ENCODE peak calls at places on chromosome 5, in four cellular contexts. O is HCT116, X is cardiac muscle cell, K is brain microvascular endothelial cell. N is an unnamed sample.

GRCh38 chr5:10338996-10339903 is 14.2 kb upstream of the MARCHF6 start:
- DNase-seq in K (no peak), X (no peak), O (no peak), N (peak)

GRCh38 chr5:76692274-76692540 is 23.7 kb upstream of the F2R start:
- DNase-seq in O (no peak), K (no peak), X (no peak), N (no peak)

GRCh38 chr5:173582198-173583092 is 34.0 kb downstream of the BOD1 start:
- DNase-seq in K (no peak), O (no peak), X (no peak), N (no peak)

GRCh38 chr5:178931846-178932760 is 8.9 kb upstream of the ZNF454 start:
- DNase-seq in X (no peak), K (no peak), O (no peak), N (no peak)

GRCh38 chr5:112717506-112718082 is 20.1 kb upstream of the APC start:
- DNase-seq in O (no peak), K (no peak), X (no peak), N (no peak)

GRCh38 chr5:115838885-115839518 is 2.4 kb downstream of the ATG12 start:
- DNase-seq in X (peak), K (no peak), O (no peak), N (no peak)

GRCh38 chr5:180439911-180440769 is 54.0 kb upstream of the CNOT6 start:
- DNase-seq in X (no peak), O (no peak), K (no peak), N (no peak)

GRCh38 chr5:79936644-79937216 is 54.3 kb downstream of the MTX3 start:
- DNase-seq in X (no peak), O (no peak), K (no peak), N (no peak)

GRCh38 chr5:766666-767431 is 17.7 kb downstream of the ZDHHC11B start:
- DNase-seq in O (no peak), X (no peak), K (no peak), N (no peak)

GRCh38 chr5:21154526-21154925 is 1166.5 kb upstream of the CDH18 start:
- DNase-seq in O (no peak), K (no peak), X (no peak), N (no peak)

GRCh38 chr5:78405820-78406750 is 45.7 kb downstream of the SCAMP1 start:
- DNase-seq in X (no peak), K (peak), O (no peak), N (no peak)

GRCh38 chr5:169548315-169548714 is 35.3 kb upstream of the SPDL1 start:
- DNase-seq in X (peak), O (no peak), K (peak), N (no peak)

DNA sequence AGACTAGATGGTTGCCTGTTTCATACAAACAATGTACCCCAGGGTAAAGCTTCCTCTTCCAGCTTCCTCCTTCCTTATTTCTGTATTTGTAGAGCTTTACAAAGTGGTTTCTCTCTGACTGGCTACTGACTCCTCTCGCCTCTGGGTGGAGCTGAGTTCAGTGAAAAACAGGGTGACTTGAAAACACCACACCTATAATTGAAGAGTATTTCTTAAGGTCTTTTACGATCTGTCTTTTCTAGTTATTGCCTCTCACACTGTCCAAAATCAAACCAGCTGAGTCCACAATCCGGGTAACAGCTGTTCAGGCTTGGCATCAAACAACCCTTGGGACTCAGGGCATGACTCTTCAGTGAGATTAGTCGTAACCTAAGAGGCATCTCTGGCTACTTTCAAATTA is 200.4 kb downstream of the ARRDC3 start:
- DNase-seq in O (no peak), K (no peak), X (no peak), N (no peak)
- TF ChIP-seq CTCF in O (no peak), K (peak), X (peak), N (no peak)

DNA sequence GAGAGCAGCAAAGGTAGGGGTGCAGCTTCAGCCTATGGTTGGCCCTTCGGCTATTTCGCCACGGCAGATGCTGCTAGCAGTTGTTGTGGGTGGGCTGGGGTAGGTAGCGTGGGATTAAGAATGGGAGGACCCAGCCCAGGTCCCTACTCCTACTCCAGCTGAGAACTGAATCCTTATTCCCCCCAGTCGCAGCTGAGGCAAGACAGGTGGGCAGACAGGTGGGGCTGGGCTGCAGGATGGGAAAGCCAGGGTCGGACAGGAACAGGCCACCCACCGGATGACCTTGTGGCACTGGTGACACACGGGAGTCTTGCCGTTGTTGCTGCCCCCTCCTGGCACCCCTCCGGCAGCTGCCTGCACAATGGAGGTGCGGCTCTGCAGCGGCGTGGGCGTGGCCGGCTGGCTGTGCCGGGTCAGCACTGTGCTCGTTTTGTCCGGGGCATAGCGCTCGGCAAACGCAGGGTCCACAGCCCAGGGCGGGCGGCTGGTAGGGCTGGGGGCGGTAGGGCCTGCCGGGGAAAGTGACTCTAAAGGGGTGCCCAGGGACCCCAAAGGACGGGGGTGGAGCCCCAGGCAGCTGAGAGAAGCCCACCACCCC is 8.2 kb downstream of the PDLIM7 start:
- DNase-seq in X (no peak), K (no peak), O (no peak), N (no peak)
- TF ChIP-seq CTCF in X (no peak), K (peak), O (peak), N (no peak)

DNA sequence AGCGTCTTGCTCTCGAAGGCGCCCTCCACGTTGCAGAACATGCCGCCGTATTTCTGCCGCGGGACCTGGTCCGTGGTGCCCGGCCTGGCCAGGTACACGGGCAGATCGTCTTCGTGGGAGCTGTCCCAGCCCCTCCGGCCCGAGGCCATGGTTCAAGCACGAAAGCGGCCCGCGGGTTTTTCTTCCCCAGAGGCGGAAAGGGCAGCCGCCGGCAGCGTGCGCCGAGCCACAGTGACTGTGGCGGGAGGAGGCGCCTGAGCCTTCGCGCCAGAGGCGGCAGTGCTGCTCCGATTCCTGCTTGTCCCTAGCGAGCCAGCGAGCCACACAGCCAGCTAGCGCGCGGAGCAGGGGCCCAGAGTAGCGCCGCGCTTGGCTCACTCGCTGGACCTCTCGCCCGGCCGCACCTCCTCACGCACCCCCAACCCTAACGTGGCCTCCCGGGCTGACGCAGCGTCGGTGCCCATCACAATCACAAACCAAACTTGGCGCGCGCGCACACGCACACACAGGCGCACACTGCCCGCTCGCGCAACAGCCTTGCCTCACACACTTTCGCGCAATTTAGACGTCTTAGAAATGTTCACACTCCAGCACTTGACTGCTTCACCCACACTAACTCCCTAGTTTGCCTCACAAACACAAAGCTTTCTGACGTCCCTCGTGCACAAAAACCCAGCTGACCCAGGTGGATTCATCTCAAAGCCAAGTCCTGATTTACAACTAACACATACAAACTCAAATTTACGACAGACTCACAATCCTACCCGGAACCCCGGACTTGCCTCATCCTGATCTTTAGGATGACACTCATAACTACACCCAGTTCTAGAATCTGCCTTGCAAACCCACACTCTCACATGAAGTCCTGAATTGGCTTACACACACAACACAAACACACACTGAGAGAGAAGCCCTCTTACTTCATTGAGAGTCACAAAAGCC is at the start of gene DPYSL3:
- DNase-seq in K (peak), X (peak), O (peak), N (peak)
- TF ChIP-seq CTCF in K (peak), X (peak), O (no peak), N (peak)

GRCh38 chr5:176178789-176179188 is 59.4 kb upstream of the SIMC1 start:
- DNase-seq in X (no peak), O (no peak), K (no peak), N (no peak)
- TF ChIP-seq CTCF in X (no peak), O (peak), K (no peak), N (no peak)

GRCh38 chr5:25066239-25066638 is 421.5 kb upstream of the CDH10 start:
- DNase-seq in K (no peak), X (no peak), O (no peak), N (no peak)
- TF ChIP-seq CTCF in K (no peak), X (no peak), O (no peak), N (no peak)

DNA sequence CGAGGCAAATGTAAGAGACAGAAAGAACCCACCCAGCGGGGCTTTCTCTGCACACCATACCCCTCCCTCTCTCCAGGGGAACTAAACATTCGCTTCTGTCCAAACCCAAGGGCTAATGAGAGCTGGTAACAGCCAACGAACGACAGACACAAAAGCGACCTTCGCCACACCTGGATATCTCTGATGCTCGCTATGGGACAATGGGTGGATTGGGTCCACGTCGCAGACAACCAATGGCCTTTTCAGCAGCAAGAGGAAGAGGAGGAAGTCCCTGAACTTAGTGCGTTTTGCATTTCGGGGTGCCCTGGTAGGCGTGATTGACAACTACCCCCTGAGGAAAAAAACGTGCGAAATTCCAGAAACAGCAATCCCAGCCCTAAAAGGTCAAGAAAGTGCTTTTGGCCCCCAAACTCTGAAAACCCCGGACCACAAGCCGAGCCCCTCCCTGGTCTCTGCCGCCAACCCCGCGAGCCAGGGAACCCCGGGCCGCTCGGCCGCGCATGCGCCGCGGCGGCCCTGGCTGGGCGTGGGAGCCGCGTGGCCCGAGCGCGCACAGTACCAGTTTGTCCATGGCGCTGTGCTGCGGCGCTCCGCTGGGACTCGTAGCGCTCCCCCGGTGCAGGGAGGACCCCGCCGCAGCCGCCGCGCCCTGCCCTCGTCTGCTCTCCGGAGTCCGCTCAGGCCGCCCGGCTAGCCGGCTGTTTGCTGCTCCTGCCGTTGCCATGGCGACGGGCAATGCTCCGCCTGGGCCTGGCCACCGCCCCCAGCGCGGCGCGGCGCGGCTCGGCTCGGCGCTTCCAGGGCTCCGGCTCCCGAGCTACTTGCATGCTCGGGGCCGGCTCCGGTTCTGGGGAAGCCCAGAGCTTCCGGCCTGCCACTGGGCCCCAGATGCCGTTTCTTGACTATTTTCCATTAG is 66.9 kb upstream of the DNAH5 start:
- DNase-seq in O (peak), X (peak), K (peak), N (peak)
- TF ChIP-seq CTCF in O (no peak), X (no peak), K (no peak), N (peak)

GRCh38 chr5:147346006-147346561 is 111.3 kb downstream of the STK32A start:
- DNase-seq in K (no peak), O (no peak), X (no peak), N (no peak)
- TF ChIP-seq CTCF in K (peak), O (peak), X (no peak), N (no peak)

GRCh38 chr5:55055183-55055582 is 31.1 kb downstream of the GZMK start:
- DNase-seq in O (no peak), K (no peak), X (no peak), N (no peak)
- TF ChIP-seq CTCF in O (no peak), K (no peak), X (no peak), N (no peak)

GRCh38 chr5:125032286-125032685 is 285.8 kb upstream of the ZNF608 start:
- DNase-seq in O (no peak), X (no peak), K (no peak), N (no peak)

GRCh38 chr5:125023673-125024072 is 277.2 kb upstream of the ZNF608 start:
- DNase-seq in X (no peak), K (peak), O (no peak), N (no peak)

GRCh38 chr5:125026900-125027731 is 280.7 kb upstream of the ZNF608 start:
- DNase-seq in K (no peak), O (no peak), X (peak), N (no peak)
- TF ChIP-seq CTCF in K (no peak), O (no peak), X (no peak), N (no peak)

N was measured in neural crest cell.